ENCODE peak calls at places on chromosomes 6 and 20, in six cellular contexts. V is lower leg skin, L is adrenal gland, J is AG09309, O is left lung, Q is mucosa of descending colon. A is an unnamed sample.

GRCh38 chr6:4805553-4806307 is 29.5 kb downstream of the CDYL start:
- DNase-seq in V (no peak), L (peak; percentile 50), J (no peak), O (peak; percentile 74), Q (peak; percentile 66), A (no peak)

GRCh38 chr6:38499046-38499445 is 140.7 kb downstream of the BTBD9 start:
- DNase-seq in V (no peak), L (no peak), J (no peak), O (no peak), Q (no peak), A (no peak)

GRCh38 chr6:121584591-121585369 is 149.3 kb downstream of the GJA1 start:
- DNase-seq in V (no peak), L (no peak), J (peak; percentile 29), O (no peak), Q (no peak), A (no peak)

GRCh38 chr6:27133281-27134227 is 113.9 kb upstream of the PRSS16 start:
- DNase-seq in V (peak; percentile 91), L (peak; percentile 76), J (no peak), O (peak; percentile 90), Q (peak; percentile 92), A (peak; percentile 97)

GRCh38 chr6:166435574-166435973 is 52.8 kb upstream of the MPC1 start:
- DNase-seq in V (peak; percentile 87), L (no peak), J (no peak), O (no peak), Q (no peak), A (no peak)

GRCh38 chr20:38113401-38114325 is 51.4 kb downstream of the TGM2 start:
- DNase-seq in V (peak; percentile 80), L (no peak), J (no peak), O (no peak), Q (no peak), A (no peak)

GRCh38 chr20:61954276-61955021 is 111.2 kb downstream of the TAF4 start:
- DNase-seq in V (peak; percentile 64), L (peak; percentile 13), J (no peak), O (peak; percentile 57), Q (peak; percentile 22), A (peak; percentile 46)

GRCh38 chr20:56439784-56440291 is 27.8 kb downstream of the CASS4 start:
- DNase-seq in V (peak; percentile 82), L (no peak), J (peak; percentile 95), O (no peak), Q (no peak), A (no peak)

GRCh38 chr20:51378171-51378928 is 164.2 kb downstream of the NFATC2 start:
- DNase-seq in V (no peak), L (no peak), J (no peak), O (no peak), Q (no peak), A (peak; percentile 67)

DNA sequence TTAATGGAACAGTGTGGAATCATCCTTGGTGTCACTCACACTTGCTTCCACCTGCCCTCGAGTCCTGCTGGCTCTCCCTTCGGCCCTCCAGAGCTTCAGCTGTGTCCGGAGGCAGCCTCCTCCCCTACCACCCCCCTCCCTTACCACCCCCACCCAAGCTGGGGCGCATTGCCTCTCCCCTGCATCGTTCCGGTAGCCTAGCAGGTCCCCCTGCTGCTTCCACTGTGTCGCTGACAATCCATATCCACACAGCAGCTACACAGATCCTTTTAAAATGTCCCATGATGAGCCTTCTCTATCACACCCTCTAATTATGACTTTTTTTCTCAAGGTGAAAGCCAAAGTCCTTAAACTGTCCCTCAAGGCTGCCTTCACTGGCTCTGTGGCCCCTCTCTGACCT is 117.6 kb downstream of the TIAM2 start:
- DNase-seq in V (no peak), L (no peak), J (no peak), O (no peak), Q (no peak), A (no peak)
- H3K4me3 ChIP-seq in V (no peak overlapping the region), L (no peak overlapping the region), J (no peak overlapping the region), O (no peak overlapping the region), Q (no peak overlapping the region), A (no peak overlapping the region)

GRCh38 chr6:15264412-15264811 is 18.5 kb downstream of the JARID2 start:
- DNase-seq in V (no peak), L (no peak), J (no peak), O (no peak), Q (no peak), A (no peak)
- H3K4me3 ChIP-seq in V (no peak overlapping the region), L (no peak overlapping the region), J (no peak overlapping the region), O (no peak overlapping the region), Q (no peak overlapping the region), A (no peak overlapping the region)

GRCh38 chr6:129710722-129711631 is 1.0 kb upstream of the ARHGAP18 start:
- DNase-seq in V (no peak), L (no peak), J (no peak), O (no peak), Q (no peak), A (no peak)
- H3K4me3 ChIP-seq in V (no peak overlapping the region), L (peak overlapping the region; percentile 70), J (peak overlapping the region; percentile 89), O (no peak overlapping the region), Q (no peak overlapping the region), A (peak overlapping the region; percentile 57)

GRCh38 chr6:236519-236918 is 55.8 kb upstream of the DUSP22 start:
- DNase-seq in V (no peak), L (no peak), J (no peak), O (no peak), Q (no peak), A (no peak)
- H3K4me3 ChIP-seq in V (no peak overlapping the region), L (peak overlapping the region; percentile 55), J (no peak overlapping the region), O (no peak overlapping the region), Q (no peak overlapping the region), A (no peak overlapping the region)

GRCh38 chr20:63164681-63165537 is 51.0 kb downstream of the YTHDF1 start:
- DNase-seq in V (no peak), L (no peak), J (no peak), O (peak; percentile 64), Q (no peak), A (no peak)

GRCh38 chr20:63167026-63167917 is 48.7 kb downstream of the YTHDF1 start:
- DNase-seq in V (no peak), L (no peak), J (no peak), O (peak; percentile 31), Q (no peak), A (no peak)

GRCh38 chr20:63163596-63164560 is 52.1 kb downstream of the YTHDF1 start:
- DNase-seq in V (no peak), L (no peak), J (no peak), O (peak; percentile 48), Q (peak; percentile 18), A (no peak)

GRCh38 chr20:63166423-63167020 is 49.4 kb downstream of the YTHDF1 start:
- DNase-seq in V (no peak), L (no peak), J (no peak), O (peak; percentile 71), Q (no peak), A (no peak)

GRCh38 chr20:63165538-63166422 is 50.2 kb downstream of the YTHDF1 start:
- DNase-seq in V (no peak), L (no peak), J (no peak), O (peak; percentile 64), Q (no peak), A (no peak)
- H3K4me3 ChIP-seq in V (no peak overlapping the region), L (no peak overlapping the region), J (no peak overlapping the region), O (no peak overlapping the region), Q (no peak overlapping the region), A (no peak overlapping the region)

A was measured in spleen.